ENCODE peak calls at places on chromosomes 11 and 22, in nine cellular contexts. One of them, this sample, is unnamed.

GRCh38 chr11:130785376-130786110 is 130.7 kb downstream of the SNX19 start:
- DNase-seq in dorsolateral prefrontal cortex: no peak
- DNase-seq in CD8-positive, alpha-beta memory T cell: no peak
- DNase-seq in neuronal stem cell: peak
- DNase-seq in activated T-cell treated with anti-CD3 and anti-CD28 coated beads, Interleukin-2, amount 50 U/mL, for 72 hours: no peak
- DNase-seq in stimulated activated naive CD4-positive, alpha-beta T cell: no peak
- DNase-seq in AG20443: no peak
- DNase-seq in NCI-H1092: no peak
- DNase-seq in mesendoderm: peak
- DNase-seq in this sample: no peak

GRCh38 chr11:16722945-16723344 is 15.5 kb upstream of the C11orf58 start:
- DNase-seq in dorsolateral prefrontal cortex: no peak
- DNase-seq in CD8-positive, alpha-beta memory T cell: no peak
- DNase-seq in neuronal stem cell: no peak
- DNase-seq in activated T-cell treated with anti-CD3 and anti-CD28 coated beads, Interleukin-2, amount 50 U/mL, for 72 hours: no peak
- DNase-seq in stimulated activated naive CD4-positive, alpha-beta T cell: no peak
- DNase-seq in AG20443: no peak
- DNase-seq in NCI-H1092: no peak
- DNase-seq in mesendoderm: no peak
- DNase-seq in this sample: no peak

GRCh38 chr22:35910926-35911325 is 117.7 kb downstream of the RBFOX2 start:
- DNase-seq in dorsolateral prefrontal cortex: no peak
- DNase-seq in CD8-positive, alpha-beta memory T cell: no peak
- DNase-seq in neuronal stem cell: no peak
- DNase-seq in activated T-cell treated with anti-CD3 and anti-CD28 coated beads, Interleukin-2, amount 50 U/mL, for 72 hours: no peak
- DNase-seq in stimulated activated naive CD4-positive, alpha-beta T cell: no peak
- DNase-seq in AG20443: no peak
- DNase-seq in NCI-H1092: no peak
- DNase-seq in mesendoderm: peak
- DNase-seq in this sample: no peak

GRCh38 chr11:17898071-17898470 is 114.8 kb downstream of the SERGEF start:
- DNase-seq in dorsolateral prefrontal cortex: no peak
- DNase-seq in CD8-positive, alpha-beta memory T cell: no peak
- DNase-seq in neuronal stem cell: no peak
- DNase-seq in activated T-cell treated with anti-CD3 and anti-CD28 coated beads, Interleukin-2, amount 50 U/mL, for 72 hours: no peak
- DNase-seq in stimulated activated naive CD4-positive, alpha-beta T cell: no peak
- DNase-seq in AG20443: no peak
- DNase-seq in NCI-H1092: no peak
- DNase-seq in mesendoderm: no peak
- DNase-seq in this sample: no peak

GRCh38 chr22:38081941-38082828 is 1.8 kb downstream of the SLC16A8 start:
- DNase-seq in dorsolateral prefrontal cortex: no peak
- DNase-seq in CD8-positive, alpha-beta memory T cell: no peak
- DNase-seq in neuronal stem cell: no peak
- DNase-seq in activated T-cell treated with anti-CD3 and anti-CD28 coated beads, Interleukin-2, amount 50 U/mL, for 72 hours: peak
- DNase-seq in stimulated activated naive CD4-positive, alpha-beta T cell: no peak
- DNase-seq in AG20443: no peak
- DNase-seq in NCI-H1092: no peak
- DNase-seq in mesendoderm: no peak
- DNase-seq in this sample: peak

GRCh38 chr11:46675288-46675851 is 25.0 kb downstream of the ARHGAP1 start:
- DNase-seq in dorsolateral prefrontal cortex: no peak
- DNase-seq in CD8-positive, alpha-beta memory T cell: no peak
- DNase-seq in neuronal stem cell: no peak
- DNase-seq in activated T-cell treated with anti-CD3 and anti-CD28 coated beads, Interleukin-2, amount 50 U/mL, for 72 hours: no peak
- DNase-seq in stimulated activated naive CD4-positive, alpha-beta T cell: no peak
- DNase-seq in AG20443: peak
- DNase-seq in NCI-H1092: no peak
- DNase-seq in mesendoderm: peak
- DNase-seq in this sample: peak

GRCh38 chr11:57546869-57547518 is 9.6 kb downstream of the SMTNL1 start:
- DNase-seq in dorsolateral prefrontal cortex: no peak
- DNase-seq in CD8-positive, alpha-beta memory T cell: no peak
- DNase-seq in neuronal stem cell: no peak
- DNase-seq in activated T-cell treated with anti-CD3 and anti-CD28 coated beads, Interleukin-2, amount 50 U/mL, for 72 hours: no peak
- DNase-seq in stimulated activated naive CD4-positive, alpha-beta T cell: no peak
- DNase-seq in AG20443: peak
- DNase-seq in NCI-H1092: no peak
- DNase-seq in mesendoderm: peak
- DNase-seq in this sample: peak

GRCh38 chr22:45424241-45424731 is 10.8 kb downstream of the RIBC2 start:
- DNase-seq in dorsolateral prefrontal cortex: no peak
- DNase-seq in CD8-positive, alpha-beta memory T cell: no peak
- DNase-seq in neuronal stem cell: no peak
- DNase-seq in activated T-cell treated with anti-CD3 and anti-CD28 coated beads, Interleukin-2, amount 50 U/mL, for 72 hours: no peak
- DNase-seq in stimulated activated naive CD4-positive, alpha-beta T cell: no peak
- DNase-seq in AG20443: no peak
- DNase-seq in NCI-H1092: no peak
- DNase-seq in mesendoderm: no peak
- DNase-seq in this sample: no peak

GRCh38 chr22:33864723-33865130 is 55.5 kb downstream of the LARGE1 start:
- DNase-seq in dorsolateral prefrontal cortex: no peak
- DNase-seq in CD8-positive, alpha-beta memory T cell: no peak
- DNase-seq in neuronal stem cell: no peak
- DNase-seq in activated T-cell treated with anti-CD3 and anti-CD28 coated beads, Interleukin-2, amount 50 U/mL, for 72 hours: no peak
- DNase-seq in stimulated activated naive CD4-positive, alpha-beta T cell: no peak
- DNase-seq in AG20443: no peak
- DNase-seq in NCI-H1092: no peak
- DNase-seq in mesendoderm: no peak
- DNase-seq in this sample: no peak